ENCODE peak calls at places on chromosomes 4 and X, in six cellular contexts. One of them, this sample, is unnamed.

GRCh38 chrX:48966796-48967579 is 4.7 kb downstream of the KCND1 start:
- DNase-seq in SK-N-SH: no peak
- DNase-seq in MM.1S: no peak
- DNase-seq in endodermal cell: no peak
- DNase-seq in kidney: no peak
- DNase-seq in mammary epithelial cell: no peak
- DNase-seq in this sample: no peak

GRCh38 chrX:150575415-150575814 is 7.0 kb downstream of the MTM1 start:
- DNase-seq in SK-N-SH: no peak
- DNase-seq in MM.1S: no peak
- DNase-seq in endodermal cell: no peak
- DNase-seq in kidney: no peak
- DNase-seq in mammary epithelial cell: peak
- DNase-seq in this sample: no peak

GRCh38 chrX:10450229-10450958 is 170.0 kb downstream of the MID1 start:
- DNase-seq in SK-N-SH: no peak
- DNase-seq in MM.1S: no peak
- DNase-seq in endodermal cell: no peak
- DNase-seq in kidney: no peak
- DNase-seq in mammary epithelial cell: peak
- DNase-seq in this sample: no peak

GRCh38 chrX:29318051-29318450 is 730.8 kb downstream of the IL1RAPL1 start:
- DNase-seq in SK-N-SH: no peak
- DNase-seq in MM.1S: no peak
- DNase-seq in endodermal cell: no peak
- DNase-seq in kidney: no peak
- DNase-seq in mammary epithelial cell: no peak
- DNase-seq in this sample: no peak

GRCh38 chrX:91434351-91435168 is at the start of gene PABPC5:
- DNase-seq in SK-N-SH: peak
- DNase-seq in MM.1S: no peak
- DNase-seq in endodermal cell: peak
- DNase-seq in kidney: peak
- DNase-seq in mammary epithelial cell: peak
- DNase-seq in this sample: peak

GRCh38 chr4:20273793-20274192 is 22.1 kb downstream of the SLIT2 start:
- DNase-seq in SK-N-SH: no peak
- DNase-seq in MM.1S: no peak
- DNase-seq in endodermal cell: no peak
- DNase-seq in kidney: no peak
- DNase-seq in mammary epithelial cell: no peak
- DNase-seq in this sample: peak

GRCh38 chr4:876780-877179 is 50.9 kb upstream of the CPLX1 start:
- DNase-seq in SK-N-SH: peak
- DNase-seq in MM.1S: no peak
- DNase-seq in endodermal cell: peak
- DNase-seq in kidney: no peak
- DNase-seq in mammary epithelial cell: no peak
- DNase-seq in this sample: peak

GRCh38 chr4:29541757-29542156 is 1178.4 kb upstream of the PCDH7 start:
- DNase-seq in SK-N-SH: no peak
- DNase-seq in MM.1S: no peak
- DNase-seq in endodermal cell: no peak
- DNase-seq in kidney: peak
- DNase-seq in mammary epithelial cell: no peak
- DNase-seq in this sample: no peak

GRCh38 chrX:140672840-140673731 is 36.5 kb upstream of the LINC00632 start:
- DNase-seq in SK-N-SH: no peak
- DNase-seq in MM.1S: no peak
- DNase-seq in endodermal cell: peak
- DNase-seq in kidney: no peak
- DNase-seq in mammary epithelial cell: no peak
- DNase-seq in this sample: no peak

GRCh38 chr4:102842367-102842766 is 15.0 kb upstream of the UBE2D3 start:
- DNase-seq in SK-N-SH: no peak
- DNase-seq in MM.1S: no peak
- DNase-seq in endodermal cell: no peak
- DNase-seq in kidney: no peak
- DNase-seq in mammary epithelial cell: no peak
- DNase-seq in this sample: no peak
- TF ChIP-seq CTCF in SK-N-SH: no peak
- TF ChIP-seq CTCF in MM.1S: no peak
- TF ChIP-seq CTCF in endodermal cell: no peak
- TF ChIP-seq CTCF in kidney: no peak
- TF ChIP-seq CTCF in mammary epithelial cell: no peak
- TF ChIP-seq CTCF in this sample: no peak

DNA sequence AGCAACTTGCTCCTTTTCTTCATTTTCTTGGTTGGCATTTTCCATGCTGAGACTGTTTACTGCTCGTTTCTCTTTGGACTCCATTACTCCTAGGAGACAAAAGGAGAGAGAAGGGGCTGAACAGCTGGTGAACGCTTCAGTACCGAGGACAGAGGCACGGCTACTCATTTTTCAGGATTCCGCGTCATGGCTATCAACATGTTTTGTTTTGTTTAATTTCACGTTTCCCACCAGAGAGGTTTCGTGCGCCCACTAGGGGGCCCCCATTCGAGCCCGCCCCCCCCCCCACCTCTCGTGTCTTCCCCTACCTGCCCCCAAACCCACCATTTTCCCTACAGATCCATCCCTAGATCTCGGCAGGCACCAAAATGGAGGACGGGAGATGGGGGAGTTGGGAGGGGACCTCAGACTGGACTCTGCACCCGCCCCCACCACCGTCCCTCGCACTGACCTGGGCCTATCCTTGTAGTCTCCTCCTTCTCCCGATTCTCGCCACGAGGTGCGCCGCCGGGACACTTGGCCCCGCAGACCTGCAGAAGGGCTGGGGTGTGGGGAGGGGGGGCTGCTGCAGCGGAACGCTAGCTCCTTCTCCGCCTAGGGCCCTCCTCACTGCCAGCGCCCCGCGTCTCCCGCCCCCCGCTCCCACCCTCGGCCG is 653 bp downstream of the BEX1 start:
- DNase-seq in SK-N-SH: peak
- DNase-seq in MM.1S: peak
- DNase-seq in endodermal cell: peak
- DNase-seq in kidney: peak
- DNase-seq in mammary epithelial cell: peak
- DNase-seq in this sample: peak
- H3K4me3 ChIP-seq in SK-N-SH: peak
- H3K4me3 ChIP-seq in MM.1S: no peak
- H3K4me3 ChIP-seq in endodermal cell: peak
- H3K4me3 ChIP-seq in kidney: peak
- H3K4me3 ChIP-seq in mammary epithelial cell: no peak
- H3K4me3 ChIP-seq in this sample: peak

GRCh38 chr4:76233967-76234678 is 17.4 kb upstream of the FAM47E start:
- DNase-seq in SK-N-SH: peak
- DNase-seq in MM.1S: no peak
- DNase-seq in endodermal cell: peak
- DNase-seq in kidney: peak
- DNase-seq in mammary epithelial cell: no peak
- DNase-seq in this sample: no peak
- H3K9ac ChIP-seq in SK-N-SH: peak
- H3K9ac ChIP-seq in MM.1S: no peak
- H3K9ac ChIP-seq in endodermal cell: no peak
- H3K9ac ChIP-seq in kidney: no peak
- H3K9ac ChIP-seq in mammary epithelial cell: no peak
- H3K9ac ChIP-seq in this sample: no peak

DNA sequence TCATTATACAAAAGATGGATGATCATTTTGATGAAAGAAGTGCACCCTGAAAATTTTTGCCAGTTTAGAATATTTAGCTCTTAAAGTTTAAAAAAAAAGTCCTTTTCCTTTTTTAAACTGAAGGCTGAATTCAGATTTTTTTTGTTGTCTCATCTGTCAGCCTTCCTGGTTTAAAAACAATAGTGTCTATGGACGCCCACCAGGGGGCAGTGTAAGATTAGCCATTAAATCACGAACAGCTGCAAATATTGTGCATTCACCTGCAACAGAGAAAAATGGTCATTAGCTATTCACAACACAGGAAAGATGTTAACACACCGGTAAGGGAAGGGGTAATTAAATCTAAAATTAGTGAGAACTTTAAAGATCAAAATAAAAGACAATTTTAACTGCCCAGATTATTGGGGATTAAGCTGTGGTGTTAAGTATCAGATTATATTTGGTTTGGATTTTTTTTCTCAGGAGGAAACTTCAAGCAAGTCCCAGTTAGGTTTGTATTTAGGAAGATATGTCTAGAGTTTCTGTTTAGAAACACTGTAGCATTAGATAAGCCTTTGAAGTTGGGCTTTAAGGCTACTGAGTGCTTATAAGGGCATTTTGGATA is 4.4 kb upstream of the CXorf38 start:
- DNase-seq in SK-N-SH: peak
- DNase-seq in MM.1S: peak
- DNase-seq in endodermal cell: peak
- DNase-seq in kidney: no peak
- DNase-seq in mammary epithelial cell: peak
- DNase-seq in this sample: peak
- TF ChIP-seq CTCF in SK-N-SH: peak
- TF ChIP-seq CTCF in MM.1S: peak
- TF ChIP-seq CTCF in endodermal cell: peak
- TF ChIP-seq CTCF in kidney: peak
- TF ChIP-seq CTCF in mammary epithelial cell: peak
- TF ChIP-seq CTCF in this sample: peak

DNA sequence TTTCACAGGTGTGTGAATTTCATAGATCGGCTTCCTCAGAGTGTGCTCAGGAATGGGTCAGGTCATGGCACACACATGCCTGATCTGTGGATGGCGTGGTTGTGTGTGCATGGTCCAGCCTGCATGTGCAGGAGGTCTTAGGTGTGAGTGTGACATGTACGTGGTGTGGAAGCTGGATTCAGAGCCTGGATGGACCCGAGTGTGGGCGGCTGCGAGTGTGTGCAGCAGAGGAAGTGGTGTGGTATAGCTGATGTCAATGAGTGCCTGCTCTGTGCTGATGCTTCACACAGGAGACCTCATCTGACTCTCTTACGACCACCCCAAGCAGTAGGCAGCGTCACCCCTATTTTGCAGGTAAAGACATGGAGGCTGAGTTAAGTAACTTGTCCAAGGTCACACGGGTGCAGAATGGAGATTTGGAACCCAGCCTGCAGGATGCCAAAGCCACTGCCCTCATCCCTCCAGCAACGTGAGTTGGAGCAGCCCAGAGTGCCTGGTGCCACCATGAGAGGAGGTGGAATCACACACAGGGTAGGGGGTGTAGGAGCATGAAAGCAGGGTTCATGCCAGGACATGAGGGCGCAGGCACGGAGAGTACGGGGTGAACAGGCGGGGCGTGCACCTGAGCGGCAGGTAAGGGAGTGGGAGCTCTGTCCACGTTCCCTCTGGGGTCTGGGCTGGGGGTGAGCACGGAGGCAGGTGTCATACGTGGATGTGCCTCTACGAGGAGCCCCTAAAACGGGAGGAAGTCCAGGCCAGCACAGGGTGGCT is 24.2 kb upstream of the C4orf50 start:
- DNase-seq in SK-N-SH: no peak
- DNase-seq in MM.1S: no peak
- DNase-seq in endodermal cell: no peak
- DNase-seq in kidney: peak
- DNase-seq in mammary epithelial cell: no peak
- DNase-seq in this sample: no peak
- H3K4me3 ChIP-seq in SK-N-SH: no peak
- H3K4me3 ChIP-seq in MM.1S: no peak
- H3K4me3 ChIP-seq in endodermal cell: no peak
- H3K4me3 ChIP-seq in kidney: no peak
- H3K4me3 ChIP-seq in mammary epithelial cell: no peak
- H3K4me3 ChIP-seq in this sample: no peak

DNA sequence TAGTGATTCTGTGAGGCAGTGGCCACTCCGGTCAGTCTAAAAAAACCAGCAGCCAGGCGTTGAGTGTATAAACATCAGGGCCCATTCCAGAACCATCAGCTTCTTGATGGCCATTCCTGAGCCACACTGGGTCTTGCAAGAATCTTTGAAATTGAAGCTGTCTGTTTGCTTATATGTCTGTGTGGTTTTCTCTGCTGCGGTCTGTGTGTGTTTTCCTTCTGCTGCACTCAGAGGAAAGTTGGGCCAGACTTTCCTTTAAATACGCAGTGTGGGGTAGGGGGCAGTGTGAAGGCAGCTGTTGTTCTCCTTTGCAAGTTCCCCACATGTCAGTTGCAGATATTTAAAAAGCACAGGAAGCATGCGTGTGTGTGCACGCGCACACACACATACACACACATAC is 32.2 kb downstream of the CCKAR start:
- DNase-seq in SK-N-SH: no peak
- DNase-seq in MM.1S: no peak
- DNase-seq in endodermal cell: no peak
- DNase-seq in kidney: no peak
- DNase-seq in mammary epithelial cell: no peak
- DNase-seq in this sample: no peak
- H3K9ac ChIP-seq in SK-N-SH: no peak
- H3K9ac ChIP-seq in MM.1S: no peak
- H3K9ac ChIP-seq in endodermal cell: no peak
- H3K9ac ChIP-seq in kidney: no peak
- H3K9ac ChIP-seq in mammary epithelial cell: no peak
- H3K9ac ChIP-seq in this sample: no peak

GRCh38 chr4:168028970-168029610 is 63.2 kb upstream of the ANXA10 start:
- DNase-seq in SK-N-SH: no peak
- DNase-seq in MM.1S: no peak
- DNase-seq in endodermal cell: no peak
- DNase-seq in kidney: no peak
- DNase-seq in mammary epithelial cell: peak
- DNase-seq in this sample: no peak

GRCh38 chr4:168028568-168028967 is 63.8 kb upstream of the ANXA10 start:
- DNase-seq in SK-N-SH: peak
- DNase-seq in MM.1S: no peak
- DNase-seq in endodermal cell: no peak
- DNase-seq in kidney: no peak
- DNase-seq in mammary epithelial cell: peak
- DNase-seq in this sample: no peak
- TF ChIP-seq CTCF in SK-N-SH: peak
- TF ChIP-seq CTCF in MM.1S: no peak
- TF ChIP-seq CTCF in endodermal cell: peak
- TF ChIP-seq CTCF in kidney: no peak
- TF ChIP-seq CTCF in mammary epithelial cell: peak
- TF ChIP-seq CTCF in this sample: no peak

GRCh38 chrX:21376636-21377035 is 2.4 kb downstream of the CNKSR2 start:
- DNase-seq in SK-N-SH: no peak
- DNase-seq in MM.1S: no peak
- DNase-seq in endodermal cell: no peak
- DNase-seq in kidney: no peak
- DNase-seq in mammary epithelial cell: no peak
- DNase-seq in this sample: no peak

GRCh38 chrX:21374994-21375794 is 976 bp downstream of the CNKSR2 start:
- DNase-seq in SK-N-SH: peak
- DNase-seq in MM.1S: no peak
- DNase-seq in endodermal cell: peak
- DNase-seq in kidney: peak
- DNase-seq in mammary epithelial cell: no peak
- DNase-seq in this sample: peak

GRCh38 chrX:21373637-21374162 is 518 bp upstream of the CNKSR2 start:
- DNase-seq in SK-N-SH: no peak
- DNase-seq in MM.1S: peak
- DNase-seq in endodermal cell: no peak
- DNase-seq in kidney: peak
- DNase-seq in mammary epithelial cell: no peak
- DNase-seq in this sample: peak

GRCh38 chrX:21374163-21374993 is at the start of gene CNKSR2:
- DNase-seq in SK-N-SH: peak
- DNase-seq in MM.1S: peak
- DNase-seq in endodermal cell: peak
- DNase-seq in kidney: peak
- DNase-seq in mammary epithelial cell: peak
- DNase-seq in this sample: peak

DNA sequence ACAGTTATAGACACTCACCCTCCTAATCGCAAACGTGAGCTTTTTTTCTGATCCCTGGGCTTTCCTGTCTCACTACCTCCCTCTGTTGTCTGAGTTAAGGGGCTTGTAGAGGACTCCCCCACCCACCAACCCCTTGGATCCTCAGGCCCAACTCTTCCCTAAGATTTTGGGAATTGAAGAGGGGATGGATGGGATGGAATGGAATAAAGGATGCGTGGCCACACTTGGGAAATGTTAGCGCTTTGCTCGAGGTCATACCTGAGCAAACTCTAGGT is 1.5 kb downstream of the CNKSR2 start:
- DNase-seq in SK-N-SH: peak
- DNase-seq in MM.1S: no peak
- DNase-seq in endodermal cell: peak
- DNase-seq in kidney: no peak
- DNase-seq in mammary epithelial cell: no peak
- DNase-seq in this sample: peak
- H3K4me3 ChIP-seq in SK-N-SH: peak
- H3K4me3 ChIP-seq in MM.1S: peak
- H3K4me3 ChIP-seq in endodermal cell: peak
- H3K4me3 ChIP-seq in kidney: no peak
- H3K4me3 ChIP-seq in mammary epithelial cell: no peak
- H3K4me3 ChIP-seq in this sample: peak

This sample was measured in neural progenitor cell.